ENCODE peak calls at places on chromosomes 6 and 20, in four cellular contexts. One of them, this sample, is unnamed.

GRCh38 chr20:57290178-57290484 is 23.7 kb upstream of the BMP7 start:
- DNase-seq in adrenal gland: no peak
- DNase-seq in IMR-90: no peak
- DNase-seq in A549: no peak
- DNase-seq in this sample: no peak

GRCh38 chr6:33830635-33831240 is 26.9 kb upstream of the MLN start:
- DNase-seq in adrenal gland: no peak
- DNase-seq in IMR-90: no peak
- DNase-seq in A549: no peak
- DNase-seq in this sample: no peak

GRCh38 chr20:36311141-36311853 is 5.2 kb downstream of the DLGAP4 start:
- DNase-seq in adrenal gland: no peak
- DNase-seq in IMR-90: no peak
- DNase-seq in A549: no peak
- DNase-seq in this sample: no peak

GRCh38 chr6:166341915-166342292 is 441 bp downstream of the SFT2D1 start:
- DNase-seq in adrenal gland: peak; percentile 38
- DNase-seq in IMR-90: no peak
- DNase-seq in A549: no peak
- DNase-seq in this sample: no peak

GRCh38 chr6:162178266-162178665 is 549.3 kb downstream of the PRKN start:
- DNase-seq in adrenal gland: no peak
- DNase-seq in IMR-90: no peak
- DNase-seq in A549: no peak
- DNase-seq in this sample: no peak

GRCh38 chr6:39997101-39997635 is 62.9 kb upstream of the MOCS1 start:
- DNase-seq in adrenal gland: no peak
- DNase-seq in IMR-90: no peak
- DNase-seq in A549: no peak
- DNase-seq in this sample: no peak

GRCh38 chr6:3316818-3317217 is 58.1 kb downstream of the PSMG4 start:
- DNase-seq in adrenal gland: no peak
- DNase-seq in IMR-90: no peak
- DNase-seq in A549: no peak
- DNase-seq in this sample: no peak

GRCh38 chr20:6277661-6278060 is 154.8 kb upstream of the FERMT1 start:
- DNase-seq in adrenal gland: no peak
- DNase-seq in IMR-90: no peak
- DNase-seq in A549: no peak
- DNase-seq in this sample: no peak

GRCh38 chr20:59365611-59366284 is 65.3 kb downstream of the EDN3 start:
- DNase-seq in adrenal gland: no peak
- DNase-seq in IMR-90: no peak
- DNase-seq in A549: no peak
- DNase-seq in this sample: no peak

GRCh38 chr6:44868335-44868668 is 459.8 kb upstream of the RUNX2 start:
- DNase-seq in adrenal gland: no peak
- DNase-seq in IMR-90: no peak
- DNase-seq in A549: no peak
- DNase-seq in this sample: no peak

GRCh38 chr20:14979472-14979986 is 642.1 kb upstream of the FLRT3 start:
- DNase-seq in adrenal gland: no peak
- DNase-seq in IMR-90: no peak
- DNase-seq in A549: peak; percentile 62
- DNase-seq in this sample: no peak

GRCh38 chr6:57305112-57305511 is 12.3 kb upstream of the PRIM2 start:
- DNase-seq in adrenal gland: no peak
- DNase-seq in IMR-90: no peak
- DNase-seq in A549: no peak
- DNase-seq in this sample: no peak

DNA sequence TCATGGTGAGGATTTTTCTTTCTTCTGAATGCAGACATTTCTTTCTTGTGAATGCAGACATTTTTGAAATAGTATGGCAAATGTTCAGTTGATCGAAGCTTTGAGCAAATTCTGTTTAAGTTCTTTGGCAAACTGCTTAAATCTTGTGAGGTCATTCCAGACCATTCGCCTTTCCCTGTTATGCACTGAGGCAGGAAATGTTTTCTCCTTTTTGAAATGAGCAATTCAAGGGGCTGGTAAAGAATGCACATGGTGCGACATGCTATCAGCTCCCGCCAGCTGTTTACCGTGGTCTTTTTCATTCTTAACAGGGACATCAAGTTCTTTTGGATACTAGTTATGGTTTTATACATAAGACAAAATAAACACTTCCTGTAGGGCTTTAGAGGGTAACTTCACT is 112.0 kb upstream of the CCN2 start:
- DNase-seq in adrenal gland: no peak
- DNase-seq in IMR-90: peak; percentile 83
- DNase-seq in A549: no peak
- DNase-seq in this sample: no peak
- TF ChIP-seq POLR2A in adrenal gland: no peak
- TF ChIP-seq POLR2A in IMR-90: no peak
- TF ChIP-seq POLR2A in A549: no peak
- TF ChIP-seq POLR2A in this sample: no peak

DNA sequence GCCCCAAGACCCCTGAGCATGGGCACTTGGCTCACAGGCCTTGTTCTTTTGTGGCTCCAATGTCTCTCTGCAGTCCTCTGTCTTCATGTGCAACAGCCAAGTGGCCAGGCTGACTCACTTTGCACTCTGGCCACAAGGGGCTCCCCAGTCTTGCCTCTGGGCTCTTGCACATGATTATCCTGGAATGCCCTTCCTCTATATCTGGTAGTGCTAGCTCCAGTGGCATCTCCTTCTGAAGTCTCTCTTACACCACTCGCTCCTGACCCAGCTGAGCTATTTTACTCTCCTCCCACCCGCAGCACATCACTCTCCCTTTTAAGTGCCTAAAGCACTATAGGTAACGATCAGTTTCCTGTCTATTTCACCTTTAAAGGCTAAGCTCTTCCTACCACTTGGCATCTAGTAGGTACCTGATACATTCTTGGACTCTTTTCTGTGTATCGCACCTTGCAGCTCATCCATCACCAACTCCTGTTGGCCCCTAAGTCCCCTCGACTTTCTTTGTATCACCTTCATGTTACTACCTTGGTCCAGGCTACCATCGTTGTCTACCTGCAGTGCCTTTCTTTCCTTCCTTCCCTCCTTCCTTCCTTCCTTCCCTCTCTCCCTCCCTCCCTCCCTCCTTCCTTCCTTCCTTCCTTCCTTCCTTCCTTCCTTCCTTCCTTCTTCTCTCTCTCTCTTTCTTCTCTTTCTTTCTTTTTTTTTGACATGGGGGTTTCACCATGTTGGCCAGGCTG is 211.9 kb upstream of the RNF24 start:
- DNase-seq in adrenal gland: peak; percentile 45
- DNase-seq in IMR-90: peak; percentile 73
- DNase-seq in A549: peak; percentile 68
- DNase-seq in this sample: no peak
- TF ChIP-seq CTCF in adrenal gland: no peak
- TF ChIP-seq CTCF in IMR-90: peak; percentile 62
- TF ChIP-seq CTCF in A549: peak; percentile 50
- TF ChIP-seq CTCF in this sample: peak; percentile 34

GRCh38 chr6:149319413-149319812 is 1.9 kb downstream of the TAB2 start:
- DNase-seq in adrenal gland: no peak
- DNase-seq in IMR-90: no peak
- DNase-seq in A549: no peak
- DNase-seq in this sample: no peak

GRCh38 chr6:149318581-149319286 is 1.2 kb downstream of the TAB2 start:
- DNase-seq in adrenal gland: no peak
- DNase-seq in IMR-90: no peak
- DNase-seq in A549: no peak
- DNase-seq in this sample: peak; percentile 34

GRCh38 chr6:149316108-149316727 is 1.3 kb upstream of the TAB2 start:
- DNase-seq in adrenal gland: no peak
- DNase-seq in IMR-90: no peak
- DNase-seq in A549: no peak
- DNase-seq in this sample: no peak

GRCh38 chr6:149317656-149318571 is at the start of gene TAB2:
- DNase-seq in adrenal gland: peak; percentile 49
- DNase-seq in IMR-90: no peak
- DNase-seq in A549: peak; percentile 18
- DNase-seq in this sample: peak; percentile 67

DNA sequence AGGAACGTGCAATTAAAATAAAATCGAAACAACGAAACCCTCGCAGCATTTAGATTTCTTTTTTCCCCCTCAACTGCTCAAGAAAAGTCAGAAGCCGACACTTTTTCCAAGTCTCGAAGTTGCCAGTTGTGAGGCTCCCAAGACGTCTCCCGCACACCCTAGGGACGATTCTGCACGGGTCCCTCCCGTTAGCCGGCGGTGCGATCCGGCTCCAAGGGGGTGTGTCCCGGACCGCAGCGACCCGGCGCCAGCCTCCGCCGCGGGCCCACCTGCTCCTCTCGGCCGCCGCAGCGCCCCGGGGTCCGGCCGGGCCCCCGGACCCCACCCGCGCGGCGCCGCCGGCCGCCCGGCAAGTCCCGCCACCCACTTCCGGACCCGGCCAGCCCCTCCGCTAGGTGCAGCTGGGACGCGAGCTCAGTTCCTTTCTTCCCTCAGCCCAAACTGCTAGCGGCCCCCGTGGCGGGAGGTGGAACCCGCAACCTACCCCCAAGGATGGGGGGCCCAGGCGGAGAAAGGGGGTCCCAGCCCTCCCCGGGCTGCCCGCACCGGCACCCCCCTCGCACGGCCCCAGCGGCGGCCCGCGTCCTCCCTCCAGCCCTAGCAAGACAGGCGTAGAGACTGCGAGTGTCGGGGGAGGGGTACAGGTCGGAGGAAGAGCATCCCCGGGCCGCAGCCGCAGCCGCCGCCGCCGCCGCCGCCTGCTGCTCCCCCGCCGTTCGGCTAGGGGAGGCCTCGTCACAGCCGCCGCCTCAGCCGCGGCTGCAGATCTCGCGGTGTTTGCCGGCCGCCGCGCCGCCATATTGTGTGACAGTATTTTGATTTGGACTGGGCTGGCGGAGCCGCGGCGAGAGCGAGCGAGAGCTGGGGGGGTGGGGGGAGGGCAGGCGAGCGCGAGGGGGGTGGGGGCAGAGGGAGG is 514 bp upstream of the TAB2 start:
- DNase-seq in adrenal gland: peak; percentile 93
- DNase-seq in IMR-90: peak; percentile 89
- DNase-seq in A549: peak; percentile 92
- DNase-seq in this sample: peak; percentile 91
- TF ChIP-seq POLR2A in adrenal gland: peak; percentile 81
- TF ChIP-seq POLR2A in IMR-90: peak; percentile 63
- TF ChIP-seq POLR2A in A549: peak; percentile 55
- TF ChIP-seq POLR2A in this sample: peak; percentile 73

GRCh38 chr20:50610212-50610718 is 81.1 kb downstream of the RIPOR3 start:
- DNase-seq in adrenal gland: no peak
- DNase-seq in IMR-90: no peak
- DNase-seq in A549: peak; percentile 38
- DNase-seq in this sample: no peak
- TF ChIP-seq CTCF in adrenal gland: no peak
- TF ChIP-seq CTCF in IMR-90: no peak
- TF ChIP-seq CTCF in A549: no peak
- TF ChIP-seq CTCF in this sample: no peak

GRCh38 chr6:26235240-26235730 is 129.7 kb upstream of the BTN3A2 start:
- DNase-seq in adrenal gland: no peak
- DNase-seq in IMR-90: no peak
- DNase-seq in A549: peak; percentile 37
- DNase-seq in this sample: no peak

GRCh38 chr6:26232306-26232949 is 132.6 kb upstream of the BTN3A2 start:
- DNase-seq in adrenal gland: no peak
- DNase-seq in IMR-90: no peak
- DNase-seq in A549: no peak
- DNase-seq in this sample: no peak

GRCh38 chr6:26233608-26234420 is 131.2 kb upstream of the BTN3A2 start:
- DNase-seq in adrenal gland: peak; percentile 70
- DNase-seq in IMR-90: peak; percentile 63
- DNase-seq in A549: peak; percentile 74
- DNase-seq in this sample: peak; percentile 94

GRCh38 chr6:26232950-26233607 is 131.9 kb upstream of the BTN3A2 start:
- DNase-seq in adrenal gland: peak; percentile 52
- DNase-seq in IMR-90: peak; percentile 79
- DNase-seq in A549: peak; percentile 75
- DNase-seq in this sample: peak; percentile 46

DNA sequence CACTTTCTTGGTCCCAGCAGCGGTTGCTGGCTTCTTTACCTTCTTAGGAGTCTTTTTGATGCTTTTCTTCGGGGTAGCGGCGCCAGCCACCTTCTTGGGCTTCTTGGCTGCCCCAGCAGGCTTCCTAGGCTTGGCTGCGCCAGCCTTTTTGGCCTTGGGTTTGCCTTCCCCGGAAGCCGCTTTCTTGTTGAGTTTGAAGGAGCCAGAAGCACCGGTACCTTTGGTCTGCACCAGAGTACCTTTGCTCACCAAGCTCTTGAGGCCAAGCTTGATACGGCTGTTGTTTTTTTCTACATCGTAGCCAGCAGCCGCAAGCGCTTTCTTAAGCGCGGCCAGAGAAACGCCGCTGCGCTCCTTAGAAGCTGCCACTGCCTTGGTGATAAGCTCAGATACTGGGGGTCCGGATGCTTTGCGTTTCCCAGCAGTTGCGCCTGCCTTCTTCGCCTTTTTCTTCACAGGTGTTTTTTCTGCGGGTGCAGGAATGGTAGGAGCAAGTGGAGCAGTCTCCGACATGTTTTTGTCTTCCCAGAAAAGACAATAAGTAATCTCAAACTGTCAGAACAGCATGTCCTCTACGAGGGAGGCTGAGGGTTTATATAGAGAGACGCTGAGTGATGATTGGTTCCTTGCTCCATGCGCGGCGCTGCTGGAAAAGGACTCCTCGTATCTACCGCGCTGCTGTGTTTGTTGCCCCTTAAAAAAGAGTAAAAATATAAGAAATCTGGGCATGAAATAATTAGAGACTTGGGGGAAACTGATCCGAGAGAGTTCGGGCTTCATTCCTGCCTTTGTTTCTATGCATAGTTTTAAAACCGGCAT is 130.4 kb upstream of the BTN3A2 start:
- DNase-seq in adrenal gland: peak; percentile 73
- DNase-seq in IMR-90: peak; percentile 84
- DNase-seq in A549: peak; percentile 89
- DNase-seq in this sample: peak; percentile 85
- TF ChIP-seq POLR2A in adrenal gland: peak; percentile 97
- TF ChIP-seq POLR2A in IMR-90: peak; percentile 94
- TF ChIP-seq POLR2A in A549: peak; percentile 37
- TF ChIP-seq POLR2A in this sample: peak; percentile 99

GRCh38 chr6:373773-374724 is 17.5 kb upstream of the IRF4 start:
- DNase-seq in adrenal gland: no peak
- DNase-seq in IMR-90: peak; percentile 16
- DNase-seq in A549: no peak
- DNase-seq in this sample: no peak
- TF ChIP-seq CTCF in adrenal gland: no peak
- TF ChIP-seq CTCF in IMR-90: peak; percentile 32
- TF ChIP-seq CTCF in A549: no peak
- TF ChIP-seq CTCF in this sample: no peak

GRCh38 chr20:45969712-45970634 is 2.0 kb downstream of the ZNF335 start:
- DNase-seq in adrenal gland: peak; percentile 61
- DNase-seq in IMR-90: peak; percentile 64
- DNase-seq in A549: peak; percentile 76
- DNase-seq in this sample: peak; percentile 48

GRCh38 chr20:45972500-45973183 is 639 bp upstream of the ZNF335 start:
- DNase-seq in adrenal gland: peak; percentile 52
- DNase-seq in IMR-90: no peak
- DNase-seq in A549: no peak
- DNase-seq in this sample: no peak

GRCh38 chr20:45971675-45972499 is at the start of gene ZNF335:
- DNase-seq in adrenal gland: peak; percentile 95
- DNase-seq in IMR-90: peak; percentile 96
- DNase-seq in A549: peak; percentile 98
- DNase-seq in this sample: peak; percentile 91

GRCh38 chr20:45970646-45971424 is 1.2 kb downstream of the ZNF335 start:
- DNase-seq in adrenal gland: peak; percentile 61
- DNase-seq in IMR-90: peak; percentile 19
- DNase-seq in A549: no peak
- DNase-seq in this sample: peak; percentile 46

GRCh38 chr20:45971425-45971674 is 653 bp downstream of the ZNF335 start:
- DNase-seq in adrenal gland: no peak
- DNase-seq in IMR-90: no peak
- DNase-seq in A549: no peak
- DNase-seq in this sample: peak; percentile 62
- TF ChIP-seq POLR2A in adrenal gland: no peak
- TF ChIP-seq POLR2A in IMR-90: no peak
- TF ChIP-seq POLR2A in A549: no peak
- TF ChIP-seq POLR2A in this sample: no peak